ENCODE peak calls at places on chromosome 18, in nine cellular contexts. K is CD8-positive, alpha-beta T cell; T is stimulated activated naive B cell treated with anti-CD40 and anti-IgM and Interleukin-4, amounts not matched to agents 10 μg/mL and 1 μg/mL and 100 μg/mL, for 72 hours; P is HFF-Myc; C is stimulated activated CD4-positive, alpha-beta T cell treated with anti-CD3 and anti-CD28 coated beads, Interleukin-2, amount 100 ng/mL, for 24 hours; F is activated CD8-positive, alpha-beta memory T cell treated with anti-CD3 and anti-CD28 coated beads for 24 hours; X is activated CD4-positive, alpha-beta T cell treated with anti-CD3 and anti-CD28 coated beads, Interleukin-2, amount 50 U/mL, for 1 hour; W is foreskin melanocyte; V is heart right ventricle. R is an unnamed sample.

GRCh38 chr18:40841473-40841872 is 1113.6 kb upstream of the PIK3C3 start:
- DNase-seq in K (no peak), T (no peak), P (peak; percentile 2), C (no peak), F (no peak), X (no peak), W (no peak), V (no peak), R (no peak)

GRCh38 chr18:55907352-55908045 is 319.5 kb upstream of the TCF4 start:
- DNase-seq in K (no peak), T (no peak), P (no peak), C (no peak), F (no peak), X (no peak), W (no peak), V (peak; percentile 29), R (no peak)

GRCh38 chr18:61308795-61309393 is 24.3 kb upstream of the CDH20 start:
- DNase-seq in K (no peak), T (no peak), P (no peak), C (no peak), F (no peak), X (no peak), W (no peak), V (no peak), R (no peak)

GRCh38 chr18:36428431-36429029 is 131.0 kb downstream of the FHOD3 start:
- DNase-seq in K (no peak), T (no peak), P (no peak), C (no peak), F (no peak), X (no peak), W (no peak), V (no peak), R (no peak)

GRCh38 chr18:12246849-12247808 is 7.0 kb upstream of the CIDEA start:
- DNase-seq in K (peak; percentile 31), T (no peak), P (no peak), C (no peak), F (no peak), X (no peak), W (no peak), V (no peak), R (no peak)

GRCh38 chr18:79850731-79851130 is 53.0 kb downstream of the KCNG2 start:
- DNase-seq in K (no peak), T (no peak), P (no peak), C (peak; percentile 13), F (peak; percentile 11), X (no peak), W (no peak), V (no peak), R (peak; percentile 59)

GRCh38 chr18:39701839-39702238 is 2136.2 kb upstream of the CELF4 start:
- DNase-seq in K (no peak), T (no peak), P (no peak), C (no peak), F (no peak), X (no peak), W (no peak), V (no peak), R (no peak)

GRCh38 chr18:54209471-54210180 is 14.8 kb downstream of the MBD2 start:
- DNase-seq in K (no peak), T (no peak), P (no peak), C (no peak), F (no peak), X (no peak), W (no peak), V (no peak), R (no peak)

GRCh38 chr18:49071776-49072175 is 121.0 kb upstream of the SMAD7 start:
- DNase-seq in K (no peak), T (no peak), P (no peak), C (no peak), F (no peak), X (no peak), W (no peak), V (no peak), R (no peak)

GRCh38 chr18:80232710-80233109 is 14.6 kb downstream of the PARD6G start:
- DNase-seq in K (no peak), T (no peak), P (no peak), C (no peak), F (no peak), X (no peak), W (no peak), V (no peak), R (no peak)

GRCh38 chr18:58350526-58350925 is 278.4 kb downstream of the ALPK2 start:
- DNase-seq in K (no peak), T (no peak), P (no peak), C (no peak), F (no peak), X (no peak), W (peak; percentile 27), V (no peak), R (no peak)

GRCh38 chr18:59656488-59656887 is 40.7 kb downstream of the CCBE1 start:
- DNase-seq in K (no peak), T (no peak), P (no peak), C (no peak), F (no peak), X (no peak), W (no peak), V (no peak), R (no peak)

GRCh38 chr18:5622905-5623304 is 79.1 kb upstream of the EPB41L3 start:
- DNase-seq in K (no peak), T (no peak), P (no peak), C (no peak), F (no peak), X (no peak), W (no peak), V (no peak), R (no peak)